ENCODE peak calls at places on chromosomes 2 and 18, in eight cellular contexts. U is neural crest cell, H is astrocyte of the spinal cord, W is cardiac fibroblast, B is transverse colon, Y is ovary, Q is OCI-LY7, E is GM06990. T is an unnamed sample.

GRCh38 chr18:75207298-75208054 is 1.5 kb downstream of the PTGR3 start:
- DNase-seq in U (no peak), H (peak; percentile 64), W (peak; percentile 43), B (peak; percentile 47), Y (no peak), Q (no peak), E (no peak), T (no peak)

GRCh38 chr18:71221405-71221804 is 932.6 kb downstream of the SOCS6 start:
- DNase-seq in U (no peak), H (no peak), W (no peak), B (no peak), Y (no peak), Q (no peak), E (no peak), T (no peak)

GRCh38 chr2:222299926-222300724 is 1.3 kb upstream of the PAX3 start:
- DNase-seq in U (no peak), H (peak; percentile 43), W (no peak), B (no peak), Y (no peak), Q (no peak), E (no peak), T (no peak)

GRCh38 chr2:21996339-21996738 is 872.6 kb downstream of the TDRD15 start:
- DNase-seq in U (no peak), H (no peak), W (no peak), B (no peak), Y (no peak), Q (no peak), E (no peak), T (no peak)

GRCh38 chr18:21054252-21054821 is 57.3 kb downstream of the ROCK1 start:
- DNase-seq in U (no peak), H (no peak), W (no peak), B (no peak), Y (no peak), Q (no peak), E (no peak), T (no peak)

GRCh38 chr18:74204543-74205152 is 56.3 kb downstream of the TIMM21 start:
- DNase-seq in U (no peak), H (no peak), W (no peak), B (no peak), Y (no peak), Q (no peak), E (no peak), T (no peak)

GRCh38 chr2:127591221-127591923 is 54.6 kb upstream of the GPR17 start:
- DNase-seq in U (peak; percentile 58), H (peak; percentile 60), W (peak; percentile 71), B (peak; percentile 41), Y (no peak), Q (peak; percentile 74), E (peak; percentile 51), T (no peak)

GRCh38 chr18:78867131-78867530 is 112.5 kb upstream of the SALL3 start:
- DNase-seq in U (no peak), H (no peak), W (no peak), B (no peak), Y (no peak), Q (no peak), E (no peak), T (no peak)

GRCh38 chr2:30631051-30631671 is 176.1 kb downstream of the CAPN13 start:
- DNase-seq in U (no peak), H (peak; percentile 49), W (peak; percentile 2), B (no peak), Y (no peak), Q (no peak), E (no peak), T (no peak)

GRCh38 chr2:170235860-170236638 is 58.1 kb downstream of the MYO3B start:
- DNase-seq in U (peak; percentile 65), H (peak; percentile 37), W (peak; percentile 58), B (no peak), Y (no peak), Q (peak; percentile 46), E (no peak), T (no peak)
- TF ChIP-seq CTCF in U (peak; percentile 80), H (peak; percentile 55), W (peak; percentile 39), B (peak; percentile 51), Y (no peak), Q (peak; percentile 80), E (peak; percentile 67), T (peak; percentile 64)

GRCh38 chr2:191299009-191299408 is 53.8 kb downstream of the MYO1B start:
- DNase-seq in U (no peak), H (no peak), W (no peak), B (no peak), Y (no peak), Q (no peak), E (no peak), T (no peak)
- TF ChIP-seq CTCF in U (no peak), H (peak; percentile 29), W (peak; percentile 38), B (no peak), Y (no peak), Q (no peak), E (no peak), T (peak; percentile 11)

GRCh38 chr2:52144588-52144987 is 1112.7 kb upstream of the NRXN1 start:
- DNase-seq in U (no peak), H (no peak), W (no peak), B (no peak), Y (no peak), Q (no peak), E (no peak), T (no peak)
- TF ChIP-seq CTCF in U (no peak), H (peak; percentile 3), W (no peak), B (no peak), Y (no peak), Q (peak; percentile 34), E (no peak), T (peak; percentile 16)

DNA sequence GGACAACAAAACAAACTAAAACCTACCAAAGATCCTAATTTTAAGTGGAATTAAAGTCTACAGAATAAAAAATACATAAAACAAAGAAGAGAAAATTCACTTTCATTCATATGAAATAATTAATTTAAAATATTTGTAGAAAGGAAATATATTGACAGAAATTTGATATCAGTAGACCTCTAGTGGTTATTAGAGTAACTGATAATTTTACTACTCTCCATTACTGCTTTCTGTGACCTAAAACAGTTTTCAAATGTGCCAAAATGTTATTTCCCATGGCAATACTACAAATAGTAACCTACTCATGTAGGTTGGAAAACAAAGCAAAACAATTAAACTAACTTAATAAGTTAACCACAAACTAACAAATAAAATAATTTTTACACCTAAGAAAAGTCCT is 147.1 kb downstream of the NOL4 start:
- DNase-seq in U (no peak), H (peak; percentile 2), W (no peak), B (no peak), Y (no peak), Q (no peak), E (no peak), T (no peak)
- TF ChIP-seq CTCF in U (peak; percentile 50), H (no peak), W (peak; percentile 8), B (no peak), Y (no peak), Q (peak; percentile 61), E (no peak), T (peak; percentile 44)

DNA sequence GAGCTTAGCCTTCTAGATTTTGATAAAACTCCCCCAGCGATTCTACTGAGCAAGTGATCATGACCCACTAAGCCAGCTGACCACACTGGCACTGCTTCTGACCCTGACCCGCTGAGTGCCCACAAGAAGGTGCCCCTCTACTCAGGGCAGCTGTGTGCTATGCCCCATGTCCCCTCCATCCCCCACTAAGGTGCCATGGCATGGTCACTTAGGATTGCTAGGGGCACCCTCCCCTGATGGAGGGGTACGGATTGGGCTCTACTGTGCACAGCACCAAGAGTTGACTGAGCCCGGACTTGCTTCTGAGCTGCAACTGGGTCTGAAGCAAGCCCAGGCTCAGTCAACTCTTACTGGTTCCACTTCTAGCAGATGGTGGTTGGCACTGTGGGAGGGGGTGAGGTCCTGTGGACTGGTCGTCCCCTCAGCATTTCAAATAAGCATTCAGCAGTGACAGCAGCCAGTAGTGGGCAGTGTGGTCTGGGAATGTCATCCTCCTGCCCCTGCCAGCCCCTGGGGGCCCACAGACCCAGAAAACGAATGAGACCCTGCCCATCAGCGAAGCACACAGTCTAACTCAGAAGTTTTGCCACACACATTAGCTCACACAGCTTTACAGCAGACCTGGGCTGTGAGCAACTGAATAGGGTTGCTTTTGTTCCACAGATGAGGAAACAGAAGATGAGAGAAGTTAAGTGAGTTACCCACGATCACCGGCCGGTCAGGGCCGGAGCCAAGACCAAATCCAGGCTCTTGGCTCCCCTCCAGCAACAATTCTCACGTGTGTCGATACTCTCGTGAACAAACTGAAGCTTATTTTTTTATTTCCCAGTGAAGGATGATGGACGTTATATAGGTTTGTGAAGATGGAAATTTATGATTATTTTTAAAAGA is 52.1 kb upstream of the FOSL2 start:
- DNase-seq in U (no peak), H (no peak), W (no peak), B (no peak), Y (no peak), Q (no peak), E (no peak), T (no peak)
- TF ChIP-seq CTCF in U (no peak), H (peak; percentile 19), W (no peak), B (no peak), Y (no peak), Q (no peak), E (no peak), T (no peak)

T was measured in RWPE2.